ENCODE peak calls at places on chromosomes 3 and 15, in eight cellular contexts. D, C, G, Y, S, T, W and K are unnamed samples.

GRCh38 chr3:177838951-177839350 is 641.7 kb upstream of the TBL1XR1 start:
- DNase-seq in C (no peak), W (no peak), S (no peak), D (no peak), Y (no peak), G (no peak), T (no peak), K (no peak)

GRCh38 chr3:98977520-98977919 is 76.0 kb upstream of the DCBLD2 start:
- DNase-seq in W (no peak), T (peak), S (no peak), C (no peak), G (no peak), Y (peak), D (peak), K (no peak)

GRCh38 chr15:60383008-60383694 is 14.6 kb downstream of the ANXA2 start:
- DNase-seq in Y (no peak), T (no peak), W (no peak), D (no peak), S (no peak), G (no peak), C (no peak), K (peak)

GRCh38 chr15:64911317-64912186 is at the start of gene ANKDD1A:
- DNase-seq in T (no peak), D (peak), G (peak), Y (peak), W (peak), S (peak), C (peak), K (peak)

GRCh38 chr3:101464235-101464634 is 48.8 kb downstream of the SENP7 start:
- DNase-seq in C (no peak), G (no peak), S (no peak), W (no peak), D (no peak), Y (no peak), T (no peak), K (no peak)

GRCh38 chr3:123300572-123300971 is 98.8 kb downstream of the SEC22A start:
- DNase-seq in Y (no peak), W (no peak), D (no peak), G (no peak), S (no peak), T (peak), C (no peak), K (no peak)

GRCh38 chr3:174303911-174304541 is 555.1 kb upstream of the NAALADL2 start:
- DNase-seq in Y (no peak), C (no peak), W (no peak), D (no peak), S (no peak), T (no peak), G (no peak), K (no peak)

GRCh38 chr3:40494698-40495097 is 11.1 kb upstream of the ZNF620 start:
- DNase-seq in W (no peak), G (no peak), C (no peak), Y (no peak), S (no peak), D (no peak), T (no peak), K (no peak)

GRCh38 chr3:33636125-33636855 is 81.8 kb downstream of the CLASP2 start:
- DNase-seq in S (peak), W (no peak), G (no peak), C (peak), D (peak), Y (peak), T (peak), K (no peak)

GRCh38 chr15:80609512-80609946 is 85.6 kb upstream of the ABHD17C start:
- DNase-seq in S (peak), T (no peak), D (peak), Y (no peak), W (no peak), G (no peak), C (no peak), K (no peak)

GRCh38 chr3:25594007-25594502 is 70.7 kb downstream of the TOP2B start:
- DNase-seq in D (peak), G (no peak), Y (peak), W (no peak), S (no peak), T (peak), C (peak), K (peak)

GRCh38 chr3:189772584-189772983 is 141.4 kb downstream of the TP63 start:
- DNase-seq in Y (no peak), S (no peak), C (no peak), T (no peak), D (no peak), G (no peak), W (no peak), K (no peak)

GRCh38 chr3:17629400-17629799 is 113.0 kb downstream of the TBC1D5 start:
- DNase-seq in C (no peak), G (no peak), W (no peak), S (no peak), Y (no peak), T (no peak), D (no peak), K (no peak)

GRCh38 chr3:123442908-123443307 is 6.0 kb downstream of the ADCY5 start:
- DNase-seq in G (no peak), D (no peak), S (no peak), C (no peak), Y (no peak), T (no peak), W (no peak), K (no peak)

GRCh38 chr15:84811151-84811550 is 6.0 kb upstream of the ALPK3 start:
- DNase-seq in T (no peak), S (no peak), Y (no peak), D (no peak), C (no peak), W (no peak), G (no peak), K (peak)

GRCh38 chr3:52339612-52340011 is 23.5 kb downstream of the DNAH1 start:
- DNase-seq in D (peak), S (peak), G (peak), Y (peak), C (peak), W (no peak), T (peak), K (peak)